ENCODE peak calls at places on chromosomes 3 and 15, in five cellular contexts. U is lower lobe of right lung; M is activated CD8-positive, alpha-beta memory T cell treated with anti-CD3 and anti-CD28 coated beads, Interleukin-2, amount 10 ng/mL, durations not matched to agents 7 days and 5 days; P is HepG2; Y is aorta. L is an unnamed sample.

GRCh38 chr15:68640791-68641331 is 62.1 kb downstream of the CORO2B start:
- ATAC-seq in U (no peak), M (no peak), P (no peak), Y (peak), L (peak)

GRCh38 chr3:141602706-141603105 is 115.9 kb downstream of the RASA2 start:
- ATAC-seq in U (no peak), M (no peak), P (no peak), Y (peak), L (no peak)

GRCh38 chr3:12999147-13000140 is 73.8 kb downstream of the IQSEC1 start:
- ATAC-seq in U (peak), M (no peak), P (peak), Y (peak), L (peak)

GRCh38 chr3:100440895-100441294 is 39.6 kb downstream of the LNP1 start:
- ATAC-seq in U (no peak), M (no peak), P (no peak), Y (no peak), L (no peak)

GRCh38 chr3:1164101-1164500 is 71.3 kb downstream of the CNTN6 start:
- ATAC-seq in U (no peak), M (no peak), P (no peak), Y (no peak), L (no peak)

GRCh38 chr15:25892126-25892525 is 29.0 kb upstream of the ATP10A start:
- ATAC-seq in U (peak), M (no peak), P (no peak), Y (no peak), L (no peak)

GRCh38 chr3:22225161-22225560 is 474.2 kb upstream of the ZNF385D start:
- ATAC-seq in U (no peak), M (no peak), P (no peak), Y (no peak), L (no peak)

GRCh38 chr3:134601539-134602439 is 49.0 kb downstream of the KY start:
- ATAC-seq in U (no peak), M (no peak), P (no peak), Y (peak), L (no peak)

GRCh38 chr3:98994128-98994762 is 92.8 kb upstream of the DCBLD2 start:
- ATAC-seq in U (no peak), M (no peak), P (peak), Y (no peak), L (peak)

GRCh38 chr15:56969265-56969895 is 50.9 kb downstream of the TCF12 start:
- ATAC-seq in U (no peak), M (no peak), P (no peak), Y (no peak), L (peak)

GRCh38 chr15:45612790-45613415 is 21.9 kb upstream of the SQOR start:
- ATAC-seq in U (no peak), M (peak), P (peak), Y (no peak), L (no peak)

GRCh38 chr3:130259170-130259874 is 86.2 kb upstream of the COL6A5 start:
- ATAC-seq in U (no peak), M (no peak), P (no peak), Y (no peak), L (no peak)

GRCh38 chr3:23071758-23072157 is 131.4 kb upstream of the UBE2E2 start:
- ATAC-seq in U (peak), M (no peak), P (no peak), Y (no peak), L (no peak)

GRCh38 chr15:24862726-24863521 is 91.9 kb upstream of the SNRPN start:
- ATAC-seq in U (no peak), M (no peak), P (peak), Y (no peak), L (no peak)

GRCh38 chr3:57756528-57757401 is 656 bp downstream of the SLMAP start:
- ATAC-seq in U (peak), M (peak), P (peak), Y (peak), L (peak)

GRCh38 chr3:170721563-170721962 is 135.7 kb upstream of the SLC7A14 start:
- ATAC-seq in U (no peak), M (no peak), P (no peak), Y (no peak), L (no peak)

GRCh38 chr3:30721314-30721634 is 114.9 kb downstream of the TGFBR2 start:
- ATAC-seq in U (no peak), M (no peak), P (no peak), Y (no peak), L (no peak)

GRCh38 chr3:138827222-138827621 is 7.5 kb downstream of the PIK3CB start:
- ATAC-seq in U (no peak), M (no peak), P (no peak), Y (no peak), L (no peak)

GRCh38 chr3:37686225-37686624 is 175.5 kb upstream of the CTDSPL start:
- ATAC-seq in U (no peak), M (no peak), P (peak), Y (no peak), L (no peak)

GRCh38 chr3:135889417-135889816 is 76.1 kb upstream of the PPP2R3A start:
- ATAC-seq in U (no peak), M (no peak), P (no peak), Y (no peak), L (no peak)

GRCh38 chr15:52233405-52233804 is 42.2 kb upstream of the GNB5 start:
- ATAC-seq in U (no peak), M (no peak), P (no peak), Y (no peak), L (peak)

GRCh38 chr3:178297204-178297603 is 239.0 kb upstream of the KCNMB2 start:
- ATAC-seq in U (no peak), M (no peak), P (no peak), Y (peak), L (no peak)

GRCh38 chr3:48247401-48247807 is 6.5 kb downstream of the ZNF589 start:
- ATAC-seq in U (peak), M (peak), P (no peak), Y (peak), L (peak)

GRCh38 chr15:45454825-45455224 is 67.7 kb downstream of the SLC30A4 start:
- ATAC-seq in U (peak), M (peak), P (peak), Y (no peak), L (peak)

GRCh38 chr3:58009749-58010535 is 1.7 kb downstream of the FLNB start:
- ATAC-seq in U (peak), M (no peak), P (no peak), Y (no peak), L (peak)

GRCh38 chr3:32457971-32458471 is 44.6 kb downstream of the CMTM6 start:
- ATAC-seq in U (peak), M (peak), P (no peak), Y (no peak), L (peak)

GRCh38 chr3:32428092-32429068 is 36.7 kb downstream of the CMTM7 start:
- ATAC-seq in U (peak), M (peak), P (peak), Y (no peak), L (no peak)

GRCh38 chr15:63238796-63239195 is 38.6 kb upstream of the APH1B start:
- ATAC-seq in U (no peak), M (peak), P (no peak), Y (no peak), L (peak)

GRCh38 chr3:147184794-147185193 is 221.5 kb downstream of the ZIC4 start:
- ATAC-seq in U (no peak), M (no peak), P (peak), Y (no peak), L (no peak)

GRCh38 chr3:114856867-114857266 is 290.2 kb downstream of the ZBTB20 start:
- ATAC-seq in U (no peak), M (no peak), P (no peak), Y (no peak), L (no peak)

GRCh38 chr15:72078887-72079286 is 39.1 kb downstream of the MYO9A start:
- ATAC-seq in U (no peak), M (peak), P (no peak), Y (no peak), L (no peak)

GRCh38 chr3:10395196-10395595 is 74.3 kb upstream of the SEC13 start:
- ATAC-seq in U (no peak), M (no peak), P (no peak), Y (no peak), L (no peak)

GRCh38 chr3:20055020-20055775 is 15.0 kb downstream of the KAT2B start:
- ATAC-seq in U (peak), M (no peak), P (peak), Y (no peak), L (no peak)

GRCh38 chr3:53773586-53774368 is 72.4 kb downstream of the CHDH start:
- ATAC-seq in U (peak), M (peak), P (no peak), Y (peak), L (no peak)

GRCh38 chr15:32908135-32908801 is 190.5 kb downstream of the GREM1 start:
- ATAC-seq in U (peak), M (no peak), P (no peak), Y (no peak), L (peak)

GRCh38 chr3:33882296-33882695 is 83.9 kb downstream of the PDCD6IP start:
- ATAC-seq in U (no peak), M (no peak), P (peak), Y (no peak), L (no peak)

L was measured in esophagus mucosa.